ENCODE peak calls at places on chromosomes 7 and 10, in five cellular contexts. V is posterior vena cava; T is stimulated activated naive B cell treated with anti-CD40 and anti-IgM and Interleukin-4, amounts not matched to agents 10 μg/mL and 1 μg/mL and 100 μg/mL, for 72 hours; X is HepG2; J is T-helper 1 cell. R is an unnamed sample.

GRCh38 chr10:43863859-43864591 is 215.3 kb upstream of the ZNF32 start:
- DNase-seq in V (peak), T (no peak), X (peak), J (no peak), R (no peak)

GRCh38 chr10:132376394-132376851 is 20.6 kb upstream of the PWWP2B start:
- DNase-seq in V (no peak), T (no peak), X (no peak), J (no peak), R (peak)

GRCh38 chr10:127079348-127079747 is 117.0 kb downstream of the INSYN2A start:
- DNase-seq in V (no peak), T (no peak), X (no peak), J (no peak), R (no peak)

GRCh38 chr10:93445978-93446720 is 36.0 kb downstream of the MYOF start:
- DNase-seq in V (no peak), T (no peak), X (no peak), J (no peak), R (peak)

GRCh38 chr10:107442035-107442505 is 277.6 kb upstream of the SORCS1 start:
- DNase-seq in V (no peak), T (no peak), X (no peak), J (no peak), R (peak)

GRCh38 chr7:55639640-55640039 is 67.3 kb upstream of the VOPP1 start:
- DNase-seq in V (no peak), T (no peak), X (no peak), J (no peak), R (no peak)

GRCh38 chr10:121527690-121528089 is 70.6 kb downstream of the FGFR2 start:
- DNase-seq in V (no peak), T (no peak), X (no peak), J (no peak), R (peak)

GRCh38 chr10:61795551-61795950 is 105.9 kb upstream of the ARID5B start:
- DNase-seq in V (no peak), T (no peak), X (no peak), J (no peak), R (no peak)

GRCh38 chr10:122181901-122182799 is 88.9 kb upstream of the BTBD16 start:
- DNase-seq in V (no peak), T (no peak), X (no peak), J (no peak), R (no peak)

GRCh38 chr10:126944191-126944590 is 39.0 kb downstream of the DOCK1 start:
- DNase-seq in V (peak), T (no peak), X (no peak), J (no peak), R (no peak)